ENCODE peak calls at places on chromosome 17, in nine cellular contexts. K is cardiac muscle cell; F is neural crest cell; M is keratinocyte; P is activated CD8-positive, alpha-beta T cell treated with anti-CD3 and anti-CD28 coated beads for 36 hours; W is GM10248; B is BJ; O is CD8-positive, alpha-beta T cell; S is choroid plexus epithelial cell. A is an unnamed sample.

GRCh38 chr17:64172510-64172909 is 42.6 kb upstream of the ERN1 start:
- DNase-seq in W (no peak), O (no peak), S (no peak), B (no peak), M (no peak), F (no peak), K (no peak), P (no peak), A (no peak)

GRCh38 chr17:50274142-50274944 is at the start of gene TMEM92:
- DNase-seq in F (no peak), O (no peak), M (no peak), W (no peak), B (no peak), K (peak), S (no peak), P (no peak), A (no peak)

GRCh38 chr17:2814499-2815341 is 18.5 kb downstream of the RAP1GAP2 start:
- DNase-seq in K (no peak), M (no peak), O (peak), W (peak), S (no peak), F (no peak), B (no peak), P (peak), A (no peak)

GRCh38 chr17:56009795-56010715 is 143.2 kb upstream of the ANKFN1 start:
- DNase-seq in S (no peak), W (no peak), F (no peak), P (peak), M (no peak), K (peak), O (no peak), B (no peak), A (no peak)

GRCh38 chr17:37774508-37774907 is 29.6 kb upstream of the HNF1B start:
- DNase-seq in S (no peak), F (no peak), W (peak), B (no peak), P (peak), O (no peak), M (no peak), K (no peak), A (no peak)

GRCh38 chr17:2777242-2777867 is 18.9 kb upstream of the RAP1GAP2 start:
- DNase-seq in S (no peak), B (no peak), W (no peak), M (no peak), K (no peak), P (no peak), F (no peak), O (no peak), A (no peak)

GRCh38 chr17:34401165-34401564 is 38.1 kb upstream of the CCL1 start:
- DNase-seq in S (no peak), M (peak), B (no peak), P (no peak), W (no peak), F (no peak), K (no peak), O (no peak), A (no peak)

GRCh38 chr17:72422505-72423285 is 301.9 kb downstream of the SOX9 start:
- DNase-seq in S (peak), B (peak), K (peak), P (peak), O (no peak), W (peak), F (no peak), M (peak), A (no peak)

GRCh38 chr17:56557682-56558081 is 35.8 kb upstream of the NOG start:
- DNase-seq in S (no peak), W (no peak), F (no peak), O (no peak), P (no peak), B (no peak), K (peak), M (no peak), A (no peak)

GRCh38 chr17:65809366-65809765 is 247.9 kb upstream of the AXIN2 start:
- DNase-seq in B (no peak), O (no peak), W (no peak), P (no peak), K (no peak), S (no peak), M (no peak), F (no peak), A (no peak)

GRCh38 chr17:57243171-57243622 is 13.1 kb upstream of the MSI2 start:
- DNase-seq in K (peak), B (no peak), W (peak), P (peak), F (peak), O (peak), S (peak), M (no peak), A (peak)

GRCh38 chr17:49547566-49547965 is 28.1 kb upstream of the NXPH3 start:
- DNase-seq in O (no peak), F (no peak), B (no peak), P (no peak), W (peak), M (no peak), S (peak), K (no peak), A (no peak)

GRCh38 chr17:38656959-38657823 is 17.6 kb downstream of the EPOP start:
- DNase-seq in B (no peak), P (peak), F (no peak), S (no peak), K (no peak), M (no peak), W (no peak), O (no peak), A (no peak)

GRCh38 chr17:81429353-81429774 is 34.1 kb downstream of the BAHCC1 start:
- DNase-seq in S (peak), P (no peak), M (no peak), W (no peak), K (no peak), O (no peak), F (no peak), B (no peak), A (no peak)

GRCh38 chr17:66695098-66695497 is 139.8 kb upstream of the CACNG5 start:
- DNase-seq in O (peak), F (no peak), B (no peak), W (no peak), K (no peak), S (no peak), M (no peak), P (no peak), A (no peak)

GRCh38 chr17:60573139-60573975 is 26.6 kb upstream of the PPM1D start:
- DNase-seq in K (peak), M (no peak), B (no peak), F (no peak), S (peak), W (no peak), O (no peak), P (no peak), A (no peak)

GRCh38 chr17:51371732-51372151 is 111.4 kb downstream of the UTP18 start:
- DNase-seq in P (peak), W (peak), F (peak), O (no peak), M (no peak), S (peak), B (no peak), K (peak), A (peak)

GRCh38 chr17:55641559-55642160 is 81.0 kb downstream of the TMEM100 start:
- DNase-seq in M (peak), P (peak), K (peak), O (no peak), W (peak), S (peak), F (peak), B (no peak), A (peak)

GRCh38 chr17:72358465-72358864 is 237.6 kb downstream of the SOX9 start:
- DNase-seq in P (no peak), B (no peak), M (no peak), O (no peak), F (no peak), S (peak), K (no peak), W (no peak), A (no peak)

GRCh38 chr17:49156256-49156655 is 23.7 kb downstream of the B4GALNT2 start:
- DNase-seq in W (no peak), S (no peak), M (no peak), F (no peak), B (no peak), K (no peak), P (no peak), O (no peak), A (no peak)

GRCh38 chr17:4597975-4598374 is 13.6 kb downstream of the SMTNL2 start:
- DNase-seq in B (no peak), M (no peak), S (no peak), O (no peak), W (no peak), P (no peak), F (no peak), K (no peak), A (no peak)

GRCh38 chr17:4006745-4007211 is 42.5 kb upstream of the ATP2A3 start:
- DNase-seq in S (no peak), M (no peak), B (no peak), P (no peak), F (no peak), O (no peak), W (no peak), K (peak), A (no peak)

GRCh38 chr17:2068101-2068518 is 13.2 kb downstream of the HIC1 start:
- DNase-seq in K (no peak), W (no peak), F (no peak), B (peak), S (peak), P (no peak), O (no peak), M (no peak), A (no peak)

GRCh38 chr17:4540224-4541040 is 14.8 kb downstream of the MYBBP1A start:
- DNase-seq in B (no peak), O (no peak), P (no peak), M (no peak), K (no peak), F (no peak), S (no peak), W (no peak), A (no peak)

GRCh38 chr17:17849863-17850373 is 13.1 kb upstream of the SREBF1 start:
- DNase-seq in M (no peak), F (peak), S (peak), P (peak), W (peak), B (no peak), O (peak), K (peak), A (peak)
- TF ChIP-seq CTCF in M (peak), F (peak), S (peak), P (peak), W (peak), B (peak), O (no peak), K (peak), A (peak)

GRCh38 chr17:77618731-77619130 is 339.8 kb upstream of the TNRC6C start:
- DNase-seq in W (no peak), F (no peak), S (no peak), O (no peak), P (no peak), K (no peak), M (no peak), B (no peak), A (no peak)
- TF ChIP-seq CTCF in W (no peak), F (no peak), S (no peak), O (no peak), P (no peak), K (no peak), M (no peak), B (no peak), A (no peak)

GRCh38 chr17:76593964-76594363 is 8.3 kb upstream of the ST6GALNAC2 start:
- DNase-seq in W (no peak), P (no peak), B (no peak), S (no peak), M (no peak), F (no peak), K (no peak), O (no peak), A (no peak)

GRCh38 chr17:76594676-76595075 is 9.0 kb upstream of the ST6GALNAC2 start:
- DNase-seq in M (no peak), O (no peak), B (no peak), F (no peak), S (no peak), P (no peak), W (no peak), K (no peak), A (no peak)

GRCh38 chr17:76597156-76598003 is 11.7 kb upstream of the ST6GALNAC2 start:
- DNase-seq in O (no peak), K (no peak), W (no peak), M (peak), F (no peak), B (no peak), P (no peak), S (no peak), A (peak)

GRCh38 chr17:76598004-76598439 is 12.4 kb upstream of the ST6GALNAC2 start:
- DNase-seq in F (no peak), M (no peak), S (no peak), K (no peak), O (no peak), B (no peak), W (no peak), P (no peak), A (peak)

DNA sequence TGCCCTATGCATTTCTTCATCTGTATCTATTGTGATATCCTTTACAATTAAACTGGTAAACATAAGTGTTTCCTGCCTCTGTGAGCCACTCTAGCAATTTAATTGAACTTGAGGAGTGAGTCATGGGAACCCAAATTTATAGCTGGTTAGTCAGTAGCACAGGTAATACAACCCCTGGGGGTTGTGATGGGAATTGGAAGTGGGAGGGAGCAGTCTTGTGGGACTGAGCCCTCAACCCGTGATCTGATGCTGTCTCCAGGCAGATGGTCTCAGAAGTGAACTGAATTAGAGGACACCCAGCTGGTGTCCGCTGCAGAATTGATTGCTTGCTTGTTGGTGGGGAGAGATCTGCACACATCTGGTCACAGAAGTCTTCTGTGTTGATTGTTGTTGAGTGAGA is 7.7 kb upstream of the ST6GALNAC2 start:
- DNase-seq in M (no peak), F (no peak), W (no peak), S (no peak), O (no peak), B (no peak), P (no peak), K (no peak), A (no peak)
- TF ChIP-seq CTCF in M (peak), F (no peak), W (no peak), S (no peak), O (no peak), B (no peak), P (no peak), K (no peak), A (no peak)

GRCh38 chr17:13003927-13004326 is 13.9 kb downstream of the ELAC2 start:
- DNase-seq in F (no peak), M (no peak), W (no peak), O (no peak), S (no peak), P (no peak), B (no peak), K (no peak), A (no peak)

GRCh38 chr17:13004336-13004735 is 13.5 kb downstream of the ELAC2 start:
- DNase-seq in S (no peak), O (no peak), M (no peak), K (no peak), B (no peak), W (no peak), P (no peak), F (no peak), A (no peak)

GRCh38 chr17:13002761-13003453 is 14.9 kb downstream of the ELAC2 start:
- DNase-seq in P (peak), B (no peak), K (peak), W (peak), F (peak), M (no peak), S (peak), O (peak), A (no peak)

GRCh38 chr17:13001991-13002615 is 15.7 kb downstream of the ELAC2 start:
- DNase-seq in F (no peak), B (no peak), W (no peak), S (no peak), O (no peak), M (no peak), P (no peak), K (no peak), A (no peak)

DNA sequence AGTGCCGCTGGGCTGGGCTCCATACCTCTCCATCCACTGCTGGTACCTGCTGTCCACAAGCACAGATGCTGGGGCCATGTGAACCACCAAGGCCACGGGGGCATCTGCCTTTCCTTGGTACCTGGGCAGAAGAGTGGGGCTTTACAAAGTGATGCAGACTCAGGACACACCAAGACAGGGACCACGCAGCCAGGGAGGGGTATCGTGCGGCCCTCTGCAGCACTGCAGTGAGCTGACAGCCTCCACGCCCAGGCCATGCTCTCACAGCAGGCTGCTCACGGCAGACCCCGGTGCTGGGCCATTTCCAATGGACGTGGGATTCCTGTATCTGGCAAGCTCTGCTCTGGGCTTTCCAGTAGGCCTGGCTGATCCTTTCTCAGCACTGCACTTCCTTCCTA is 14.4 kb downstream of the ELAC2 start:
- DNase-seq in P (no peak), B (no peak), O (no peak), W (no peak), F (no peak), S (no peak), K (no peak), M (no peak), A (no peak)
- TF ChIP-seq CTCF in P (peak), B (no peak), O (no peak), W (no peak), F (peak), S (no peak), K (no peak), M (no peak), A (peak)

GRCh38 chr17:11094377-11094776 is 146.6 kb upstream of the SHISA6 start:
- DNase-seq in K (no peak), P (no peak), S (no peak), O (no peak), M (no peak), B (no peak), W (no peak), F (no peak), A (no peak)
- TF ChIP-seq CTCF in K (no peak), P (no peak), S (no peak), O (no peak), M (no peak), B (no peak), W (no peak), F (no peak), A (no peak)

GRCh38 chr17:42555122-42555622 is 2.4 kb downstream of the HSD17B1 start:
- DNase-seq in W (no peak), M (no peak), B (no peak), O (no peak), K (no peak), F (no peak), S (no peak), P (no peak), A (no peak)

GRCh38 chr17:42554250-42555121 is 1.8 kb downstream of the HSD17B1 start:
- DNase-seq in O (peak), S (peak), K (peak), B (no peak), P (peak), M (no peak), F (peak), W (peak), A (peak)

GRCh38 chr17:42553866-42554249 is 1.1 kb downstream of the HSD17B1 start:
- DNase-seq in F (no peak), P (peak), W (no peak), K (no peak), S (no peak), M (no peak), O (no peak), B (no peak), A (no peak)

GRCh38 chr17:42548993-42549755 is 3.5 kb upstream of the HSD17B1 start:
- DNase-seq in K (no peak), M (no peak), W (no peak), P (no peak), B (no peak), O (no peak), S (no peak), F (no peak), A (no peak)

GRCh38 chr17:42553161-42553818 is 567 bp downstream of the HSD17B1 start:
- DNase-seq in B (no peak), M (no peak), W (no peak), S (no peak), P (no peak), K (no peak), F (no peak), O (no peak), A (no peak)
- TF ChIP-seq CTCF in B (no peak), M (peak), W (no peak), S (no peak), P (no peak), K (peak), F (no peak), O (no peak), A (no peak)

GRCh38 chr17:30970757-30971567 is at the start of gene RNF135:
- DNase-seq in F (peak), S (peak), P (peak), K (peak), O (peak), B (peak), W (peak), M (no peak), A (peak)
- TF ChIP-seq CTCF in F (peak), S (no peak), P (peak), K (no peak), O (no peak), B (peak), W (no peak), M (no peak), A (peak)

GRCh38 chr17:41518789-41519449 is at the start of gene KRT15:
- DNase-seq in W (no peak), S (peak), F (no peak), B (no peak), M (no peak), K (no peak), P (no peak), O (no peak), A (no peak)
- TF ChIP-seq CTCF in W (no peak), S (peak), F (no peak), B (peak), M (peak), K (no peak), P (no peak), O (no peak), A (no peak)

DNA sequence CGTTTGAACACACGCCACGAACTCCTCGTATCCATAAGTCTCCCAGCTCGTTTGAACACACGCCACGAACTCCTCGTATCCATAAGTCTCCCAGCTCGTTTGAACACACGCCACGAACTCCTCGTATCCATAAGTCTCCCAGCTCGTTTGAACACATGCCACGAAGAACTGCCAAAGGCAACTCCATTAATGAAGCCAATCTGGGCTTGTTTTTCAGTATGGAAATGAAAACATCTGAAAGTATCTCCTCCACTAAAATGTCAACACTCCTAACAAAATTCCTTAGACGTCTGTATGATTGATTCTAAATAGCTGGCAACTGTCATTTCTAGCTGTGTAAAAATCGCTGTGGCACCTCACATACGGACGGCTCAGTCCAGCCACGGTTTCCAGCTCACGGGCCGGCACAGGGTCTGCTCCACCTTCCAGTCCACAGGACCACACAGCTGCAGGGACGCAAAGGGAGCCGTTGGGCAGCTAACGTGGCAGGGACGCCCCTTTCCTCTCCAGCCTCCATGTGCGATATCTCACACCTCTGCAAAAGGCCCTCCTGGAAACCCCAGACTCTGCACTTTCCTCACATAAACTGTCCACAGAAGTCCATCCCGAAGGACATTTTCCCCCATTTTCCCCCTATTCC is 67.1 kb upstream of the METRNL start:
- DNase-seq in P (no peak), M (no peak), B (no peak), W (no peak), K (no peak), S (no peak), O (no peak), F (no peak), A (no peak)
- TF ChIP-seq CTCF in P (no peak), M (no peak), B (no peak), W (no peak), K (no peak), S (no peak), O (no peak), F (no peak), A (no peak)